ENCODE peak calls at places on chromosome 2, in ten cellular contexts. One of them, this sample, is unnamed.

GRCh38 chr2:119011162-119011909 is 69.3 kb downstream of the MARCO start:
- DNase-seq in omental fat pad: no peak
- DNase-seq in HuH-7: peak; percentile 73
- DNase-seq in left lobe of liver: peak; percentile 56
- DNase-seq in NCI-H774: peak; percentile 34
- DNase-seq in D341Med: peak; percentile 85
- DNase-seq in activated CD4-positive, alpha-beta T cell treated with anti-CD3 and anti-CD28 coated beads, Interleukin-2, amount 50 U/mL, for 1 hour: no peak
- DNase-seq in stimulated activated CD4-positive, alpha-beta T cell treated with anti-CD3 and anti-CD28 coated beads, Interleukin-12 subunit alpha, Interleukin-12 subunit beta, amount 100 ng/mL, for 4 hours: no peak
- DNase-seq in AG04450: no peak
- DNase-seq in KBM-7: peak; percentile 31
- DNase-seq in this sample: peak; percentile 80

GRCh38 chr2:236211281-236211680 is 43.1 kb upstream of the GBX2 start:
- DNase-seq in HuH-7: no peak
- DNase-seq in activated CD4-positive, alpha-beta T cell treated with anti-CD3 and anti-CD28 coated beads, Interleukin-2, amount 50 U/mL, for 1 hour: no peak
- DNase-seq in omental fat pad: no peak
- DNase-seq in D341Med: no peak
- DNase-seq in stimulated activated CD4-positive, alpha-beta T cell treated with anti-CD3 and anti-CD28 coated beads, Interleukin-12 subunit alpha, Interleukin-12 subunit beta, amount 100 ng/mL, for 4 hours: no peak
- DNase-seq in left lobe of liver: no peak
- DNase-seq in KBM-7: no peak
- DNase-seq in NCI-H774: no peak
- DNase-seq in AG04450: no peak
- DNase-seq in this sample: no peak

GRCh38 chr2:206381881-206382280 is 61.5 kb upstream of the ADAM23 start:
- DNase-seq in left lobe of liver: no peak
- DNase-seq in stimulated activated CD4-positive, alpha-beta T cell treated with anti-CD3 and anti-CD28 coated beads, Interleukin-12 subunit alpha, Interleukin-12 subunit beta, amount 100 ng/mL, for 4 hours: no peak
- DNase-seq in NCI-H774: no peak
- DNase-seq in HuH-7: no peak
- DNase-seq in KBM-7: no peak
- DNase-seq in D341Med: no peak
- DNase-seq in activated CD4-positive, alpha-beta T cell treated with anti-CD3 and anti-CD28 coated beads, Interleukin-2, amount 50 U/mL, for 1 hour: no peak
- DNase-seq in AG04450: no peak
- DNase-seq in omental fat pad: no peak
- DNase-seq in this sample: no peak

GRCh38 chr2:46487667-46488333 is 8.4 kb downstream of the TMEM247 start:
- DNase-seq in D341Med: no peak
- DNase-seq in NCI-H774: no peak
- DNase-seq in activated CD4-positive, alpha-beta T cell treated with anti-CD3 and anti-CD28 coated beads, Interleukin-2, amount 50 U/mL, for 1 hour: no peak
- DNase-seq in HuH-7: no peak
- DNase-seq in KBM-7: no peak
- DNase-seq in AG04450: peak; percentile 46
- DNase-seq in omental fat pad: no peak
- DNase-seq in stimulated activated CD4-positive, alpha-beta T cell treated with anti-CD3 and anti-CD28 coated beads, Interleukin-12 subunit alpha, Interleukin-12 subunit beta, amount 100 ng/mL, for 4 hours: no peak
- DNase-seq in left lobe of liver: no peak
- DNase-seq in this sample: no peak

GRCh38 chr2:95010126-95010525 is 15.4 kb upstream of the MAL start:
- DNase-seq in AG04450: no peak
- DNase-seq in HuH-7: no peak
- DNase-seq in KBM-7: no peak
- DNase-seq in stimulated activated CD4-positive, alpha-beta T cell treated with anti-CD3 and anti-CD28 coated beads, Interleukin-12 subunit alpha, Interleukin-12 subunit beta, amount 100 ng/mL, for 4 hours: no peak
- DNase-seq in NCI-H774: no peak
- DNase-seq in left lobe of liver: no peak
- DNase-seq in omental fat pad: no peak
- DNase-seq in D341Med: no peak
- DNase-seq in activated CD4-positive, alpha-beta T cell treated with anti-CD3 and anti-CD28 coated beads, Interleukin-2, amount 50 U/mL, for 1 hour: no peak
- DNase-seq in this sample: no peak

GRCh38 chr2:83967854-83968253 is 491.2 kb downstream of the SUCLG1 start:
- DNase-seq in KBM-7: no peak
- DNase-seq in AG04450: no peak
- DNase-seq in NCI-H774: no peak
- DNase-seq in HuH-7: peak; percentile 25
- DNase-seq in left lobe of liver: no peak
- DNase-seq in omental fat pad: no peak
- DNase-seq in activated CD4-positive, alpha-beta T cell treated with anti-CD3 and anti-CD28 coated beads, Interleukin-2, amount 50 U/mL, for 1 hour: no peak
- DNase-seq in D341Med: no peak
- DNase-seq in stimulated activated CD4-positive, alpha-beta T cell treated with anti-CD3 and anti-CD28 coated beads, Interleukin-12 subunit alpha, Interleukin-12 subunit beta, amount 100 ng/mL, for 4 hours: no peak
- DNase-seq in this sample: no peak

GRCh38 chr2:215215637-215216036 is 77.2 kb upstream of the ABCA12 start:
- DNase-seq in stimulated activated CD4-positive, alpha-beta T cell treated with anti-CD3 and anti-CD28 coated beads, Interleukin-12 subunit alpha, Interleukin-12 subunit beta, amount 100 ng/mL, for 4 hours: no peak
- DNase-seq in activated CD4-positive, alpha-beta T cell treated with anti-CD3 and anti-CD28 coated beads, Interleukin-2, amount 50 U/mL, for 1 hour: no peak
- DNase-seq in NCI-H774: no peak
- DNase-seq in HuH-7: no peak
- DNase-seq in omental fat pad: no peak
- DNase-seq in AG04450: no peak
- DNase-seq in left lobe of liver: no peak
- DNase-seq in KBM-7: no peak
- DNase-seq in D341Med: no peak
- DNase-seq in this sample: no peak

GRCh38 chr2:156110890-156111289 is 221.6 kb downstream of the NR4A2 start:
- DNase-seq in AG04450: no peak
- DNase-seq in HuH-7: peak; percentile 19
- DNase-seq in NCI-H774: no peak
- DNase-seq in D341Med: peak; percentile 10
- DNase-seq in KBM-7: peak; percentile 66
- DNase-seq in omental fat pad: no peak
- DNase-seq in left lobe of liver: no peak
- DNase-seq in activated CD4-positive, alpha-beta T cell treated with anti-CD3 and anti-CD28 coated beads, Interleukin-2, amount 50 U/mL, for 1 hour: no peak
- DNase-seq in stimulated activated CD4-positive, alpha-beta T cell treated with anti-CD3 and anti-CD28 coated beads, Interleukin-12 subunit alpha, Interleukin-12 subunit beta, amount 100 ng/mL, for 4 hours: no peak
- DNase-seq in this sample: peak; percentile 48

GRCh38 chr2:194166818-194167217 is 1490.2 kb upstream of the SLC39A10 start:
- DNase-seq in activated CD4-positive, alpha-beta T cell treated with anti-CD3 and anti-CD28 coated beads, Interleukin-2, amount 50 U/mL, for 1 hour: no peak
- DNase-seq in AG04450: no peak
- DNase-seq in stimulated activated CD4-positive, alpha-beta T cell treated with anti-CD3 and anti-CD28 coated beads, Interleukin-12 subunit alpha, Interleukin-12 subunit beta, amount 100 ng/mL, for 4 hours: no peak
- DNase-seq in HuH-7: peak; percentile 8
- DNase-seq in D341Med: peak; percentile 15
- DNase-seq in omental fat pad: no peak
- DNase-seq in KBM-7: peak; percentile 28
- DNase-seq in NCI-H774: no peak
- DNase-seq in left lobe of liver: no peak
- DNase-seq in this sample: no peak

GRCh38 chr2:180555391-180555965 is 424.9 kb upstream of the UBE2E3 start:
- DNase-seq in omental fat pad: no peak
- DNase-seq in NCI-H774: no peak
- DNase-seq in AG04450: no peak
- DNase-seq in stimulated activated CD4-positive, alpha-beta T cell treated with anti-CD3 and anti-CD28 coated beads, Interleukin-12 subunit alpha, Interleukin-12 subunit beta, amount 100 ng/mL, for 4 hours: no peak
- DNase-seq in left lobe of liver: no peak
- DNase-seq in D341Med: no peak
- DNase-seq in HuH-7: no peak
- DNase-seq in KBM-7: no peak
- DNase-seq in activated CD4-positive, alpha-beta T cell treated with anti-CD3 and anti-CD28 coated beads, Interleukin-2, amount 50 U/mL, for 1 hour: no peak
- DNase-seq in this sample: no peak

GRCh38 chr2:207184348-207184747 is 18.6 kb upstream of the KLF7 start:
- DNase-seq in stimulated activated CD4-positive, alpha-beta T cell treated with anti-CD3 and anti-CD28 coated beads, Interleukin-12 subunit alpha, Interleukin-12 subunit beta, amount 100 ng/mL, for 4 hours: no peak
- DNase-seq in activated CD4-positive, alpha-beta T cell treated with anti-CD3 and anti-CD28 coated beads, Interleukin-2, amount 50 U/mL, for 1 hour: no peak
- DNase-seq in KBM-7: no peak
- DNase-seq in NCI-H774: no peak
- DNase-seq in HuH-7: no peak
- DNase-seq in D341Med: no peak
- DNase-seq in omental fat pad: no peak
- DNase-seq in AG04450: no peak
- DNase-seq in left lobe of liver: no peak
- DNase-seq in this sample: no peak

GRCh38 chr2:73716518-73717250 is 20.5 kb downstream of the TPRKB start:
- DNase-seq in left lobe of liver: peak; percentile 43
- DNase-seq in stimulated activated CD4-positive, alpha-beta T cell treated with anti-CD3 and anti-CD28 coated beads, Interleukin-12 subunit alpha, Interleukin-12 subunit beta, amount 100 ng/mL, for 4 hours: no peak
- DNase-seq in omental fat pad: no peak
- DNase-seq in AG04450: peak; percentile 1
- DNase-seq in activated CD4-positive, alpha-beta T cell treated with anti-CD3 and anti-CD28 coated beads, Interleukin-2, amount 50 U/mL, for 1 hour: no peak
- DNase-seq in D341Med: no peak
- DNase-seq in HuH-7: no peak
- DNase-seq in KBM-7: no peak
- DNase-seq in NCI-H774: no peak
- DNase-seq in this sample: no peak

GRCh38 chr2:34401186-34401585 is 802.1 kb upstream of the FAM98A start:
- DNase-seq in KBM-7: no peak
- DNase-seq in HuH-7: no peak
- DNase-seq in omental fat pad: no peak
- DNase-seq in D341Med: no peak
- DNase-seq in NCI-H774: no peak
- DNase-seq in activated CD4-positive, alpha-beta T cell treated with anti-CD3 and anti-CD28 coated beads, Interleukin-2, amount 50 U/mL, for 1 hour: no peak
- DNase-seq in AG04450: no peak
- DNase-seq in left lobe of liver: no peak
- DNase-seq in stimulated activated CD4-positive, alpha-beta T cell treated with anti-CD3 and anti-CD28 coated beads, Interleukin-12 subunit alpha, Interleukin-12 subunit beta, amount 100 ng/mL, for 4 hours: no peak
- DNase-seq in this sample: no peak

GRCh38 chr2:8118940-8119781 is 562.7 kb upstream of the ID2 start:
- DNase-seq in HuH-7: peak; percentile 52
- DNase-seq in left lobe of liver: peak; percentile 63
- DNase-seq in omental fat pad: no peak
- DNase-seq in D341Med: no peak
- DNase-seq in KBM-7: no peak
- DNase-seq in NCI-H774: no peak
- DNase-seq in activated CD4-positive, alpha-beta T cell treated with anti-CD3 and anti-CD28 coated beads, Interleukin-2, amount 50 U/mL, for 1 hour: no peak
- DNase-seq in stimulated activated CD4-positive, alpha-beta T cell treated with anti-CD3 and anti-CD28 coated beads, Interleukin-12 subunit alpha, Interleukin-12 subunit beta, amount 100 ng/mL, for 4 hours: no peak
- DNase-seq in AG04450: no peak
- DNase-seq in this sample: no peak

GRCh38 chr2:210863283-210863682 is 306.9 kb downstream of the CPS1 start:
- DNase-seq in activated CD4-positive, alpha-beta T cell treated with anti-CD3 and anti-CD28 coated beads, Interleukin-2, amount 50 U/mL, for 1 hour: no peak
- DNase-seq in stimulated activated CD4-positive, alpha-beta T cell treated with anti-CD3 and anti-CD28 coated beads, Interleukin-12 subunit alpha, Interleukin-12 subunit beta, amount 100 ng/mL, for 4 hours: no peak
- DNase-seq in KBM-7: no peak
- DNase-seq in left lobe of liver: no peak
- DNase-seq in NCI-H774: no peak
- DNase-seq in AG04450: no peak
- DNase-seq in D341Med: no peak
- DNase-seq in omental fat pad: no peak
- DNase-seq in HuH-7: no peak
- DNase-seq in this sample: no peak

GRCh38 chr2:173851256-173851655 is 113.9 kb downstream of the SP3 start:
- DNase-seq in HuH-7: no peak
- DNase-seq in omental fat pad: no peak
- DNase-seq in NCI-H774: no peak
- DNase-seq in D341Med: no peak
- DNase-seq in activated CD4-positive, alpha-beta T cell treated with anti-CD3 and anti-CD28 coated beads, Interleukin-2, amount 50 U/mL, for 1 hour: no peak
- DNase-seq in AG04450: no peak
- DNase-seq in stimulated activated CD4-positive, alpha-beta T cell treated with anti-CD3 and anti-CD28 coated beads, Interleukin-12 subunit alpha, Interleukin-12 subunit beta, amount 100 ng/mL, for 4 hours: no peak
- DNase-seq in KBM-7: no peak
- DNase-seq in left lobe of liver: peak; percentile 91
- DNase-seq in this sample: no peak

GRCh38 chr2:239846789-239847676 is 178.1 kb downstream of the NDUFA10 start:
- DNase-seq in left lobe of liver: peak; percentile 12
- DNase-seq in NCI-H774: no peak
- DNase-seq in D341Med: no peak
- DNase-seq in AG04450: no peak
- DNase-seq in KBM-7: no peak
- DNase-seq in omental fat pad: no peak
- DNase-seq in HuH-7: no peak
- DNase-seq in activated CD4-positive, alpha-beta T cell treated with anti-CD3 and anti-CD28 coated beads, Interleukin-2, amount 50 U/mL, for 1 hour: no peak
- DNase-seq in stimulated activated CD4-positive, alpha-beta T cell treated with anti-CD3 and anti-CD28 coated beads, Interleukin-12 subunit alpha, Interleukin-12 subunit beta, amount 100 ng/mL, for 4 hours: no peak
- DNase-seq in this sample: no peak

GRCh38 chr2:40317047-40317446 is 134.8 kb downstream of the SLC8A1 start:
- DNase-seq in AG04450: no peak
- DNase-seq in omental fat pad: no peak
- DNase-seq in left lobe of liver: no peak
- DNase-seq in stimulated activated CD4-positive, alpha-beta T cell treated with anti-CD3 and anti-CD28 coated beads, Interleukin-12 subunit alpha, Interleukin-12 subunit beta, amount 100 ng/mL, for 4 hours: no peak
- DNase-seq in activated CD4-positive, alpha-beta T cell treated with anti-CD3 and anti-CD28 coated beads, Interleukin-2, amount 50 U/mL, for 1 hour: no peak
- DNase-seq in HuH-7: no peak
- DNase-seq in KBM-7: no peak
- DNase-seq in NCI-H774: no peak
- DNase-seq in D341Med: no peak
- DNase-seq in this sample: no peak

GRCh38 chr2:240465765-240466578 is 30.5 kb downstream of the GPC1 start:
- DNase-seq in NCI-H774: no peak
- DNase-seq in AG04450: no peak
- DNase-seq in left lobe of liver: peak; percentile 44
- DNase-seq in KBM-7: no peak
- DNase-seq in HuH-7: no peak
- DNase-seq in activated CD4-positive, alpha-beta T cell treated with anti-CD3 and anti-CD28 coated beads, Interleukin-2, amount 50 U/mL, for 1 hour: no peak
- DNase-seq in D341Med: peak; percentile 19
- DNase-seq in omental fat pad: peak; percentile 16
- DNase-seq in stimulated activated CD4-positive, alpha-beta T cell treated with anti-CD3 and anti-CD28 coated beads, Interleukin-12 subunit alpha, Interleukin-12 subunit beta, amount 100 ng/mL, for 4 hours: no peak
- DNase-seq in this sample: no peak

GRCh38 chr2:165572155-165572554 is 102.7 kb downstream of the CSRNP3 start:
- DNase-seq in omental fat pad: no peak
- DNase-seq in NCI-H774: peak; percentile 77
- DNase-seq in stimulated activated CD4-positive, alpha-beta T cell treated with anti-CD3 and anti-CD28 coated beads, Interleukin-12 subunit alpha, Interleukin-12 subunit beta, amount 100 ng/mL, for 4 hours: no peak
- DNase-seq in activated CD4-positive, alpha-beta T cell treated with anti-CD3 and anti-CD28 coated beads, Interleukin-2, amount 50 U/mL, for 1 hour: no peak
- DNase-seq in KBM-7: no peak
- DNase-seq in left lobe of liver: no peak
- DNase-seq in D341Med: no peak
- DNase-seq in AG04450: no peak
- DNase-seq in HuH-7: peak; percentile 18
- DNase-seq in this sample: no peak

GRCh38 chr2:63741884-63742583 is 99.7 kb upstream of the UGP2 start:
- DNase-seq in stimulated activated CD4-positive, alpha-beta T cell treated with anti-CD3 and anti-CD28 coated beads, Interleukin-12 subunit alpha, Interleukin-12 subunit beta, amount 100 ng/mL, for 4 hours: no peak
- DNase-seq in D341Med: no peak
- DNase-seq in NCI-H774: no peak
- DNase-seq in left lobe of liver: no peak
- DNase-seq in AG04450: no peak
- DNase-seq in activated CD4-positive, alpha-beta T cell treated with anti-CD3 and anti-CD28 coated beads, Interleukin-2, amount 50 U/mL, for 1 hour: no peak
- DNase-seq in HuH-7: no peak
- DNase-seq in omental fat pad: no peak
- DNase-seq in KBM-7: no peak
- DNase-seq in this sample: no peak

GRCh38 chr2:37683241-37683640 is 11.8 kb upstream of the CDC42EP3 start:
- DNase-seq in NCI-H774: no peak
- DNase-seq in D341Med: no peak
- DNase-seq in stimulated activated CD4-positive, alpha-beta T cell treated with anti-CD3 and anti-CD28 coated beads, Interleukin-12 subunit alpha, Interleukin-12 subunit beta, amount 100 ng/mL, for 4 hours: no peak
- DNase-seq in HuH-7: no peak
- DNase-seq in omental fat pad: no peak
- DNase-seq in activated CD4-positive, alpha-beta T cell treated with anti-CD3 and anti-CD28 coated beads, Interleukin-2, amount 50 U/mL, for 1 hour: no peak
- DNase-seq in left lobe of liver: no peak
- DNase-seq in KBM-7: no peak
- DNase-seq in AG04450: no peak
- DNase-seq in this sample: no peak

GRCh38 chr2:235935773-235936172 is 232.4 kb downstream of the GBX2 start:
- DNase-seq in stimulated activated CD4-positive, alpha-beta T cell treated with anti-CD3 and anti-CD28 coated beads, Interleukin-12 subunit alpha, Interleukin-12 subunit beta, amount 100 ng/mL, for 4 hours: no peak
- DNase-seq in D341Med: peak; percentile 15
- DNase-seq in HuH-7: no peak
- DNase-seq in KBM-7: no peak
- DNase-seq in left lobe of liver: peak; percentile 30
- DNase-seq in NCI-H774: no peak
- DNase-seq in activated CD4-positive, alpha-beta T cell treated with anti-CD3 and anti-CD28 coated beads, Interleukin-2, amount 50 U/mL, for 1 hour: no peak
- DNase-seq in AG04450: no peak
- DNase-seq in omental fat pad: no peak
- DNase-seq in this sample: no peak

GRCh38 chr2:10004401-10004800 is 38.9 kb upstream of the KLF11 start:
- DNase-seq in KBM-7: no peak
- DNase-seq in stimulated activated CD4-positive, alpha-beta T cell treated with anti-CD3 and anti-CD28 coated beads, Interleukin-12 subunit alpha, Interleukin-12 subunit beta, amount 100 ng/mL, for 4 hours: no peak
- DNase-seq in omental fat pad: no peak
- DNase-seq in AG04450: no peak
- DNase-seq in activated CD4-positive, alpha-beta T cell treated with anti-CD3 and anti-CD28 coated beads, Interleukin-2, amount 50 U/mL, for 1 hour: no peak
- DNase-seq in D341Med: no peak
- DNase-seq in NCI-H774: no peak
- DNase-seq in left lobe of liver: peak; percentile 4
- DNase-seq in HuH-7: no peak
- DNase-seq in this sample: no peak

GRCh38 chr2:214014551-214015230 is 396.2 kb upstream of the VWC2L start:
- DNase-seq in activated CD4-positive, alpha-beta T cell treated with anti-CD3 and anti-CD28 coated beads, Interleukin-2, amount 50 U/mL, for 1 hour: no peak
- DNase-seq in D341Med: no peak
- DNase-seq in NCI-H774: no peak
- DNase-seq in AG04450: no peak
- DNase-seq in KBM-7: no peak
- DNase-seq in HuH-7: no peak
- DNase-seq in omental fat pad: no peak
- DNase-seq in left lobe of liver: no peak
- DNase-seq in stimulated activated CD4-positive, alpha-beta T cell treated with anti-CD3 and anti-CD28 coated beads, Interleukin-12 subunit alpha, Interleukin-12 subunit beta, amount 100 ng/mL, for 4 hours: no peak
- DNase-seq in this sample: no peak

GRCh38 chr2:120338015-120338414 is 7.9 kb upstream of the INHBB start:
- DNase-seq in stimulated activated CD4-positive, alpha-beta T cell treated with anti-CD3 and anti-CD28 coated beads, Interleukin-12 subunit alpha, Interleukin-12 subunit beta, amount 100 ng/mL, for 4 hours: no peak
- DNase-seq in left lobe of liver: no peak
- DNase-seq in KBM-7: no peak
- DNase-seq in omental fat pad: no peak
- DNase-seq in HuH-7: no peak
- DNase-seq in activated CD4-positive, alpha-beta T cell treated with anti-CD3 and anti-CD28 coated beads, Interleukin-2, amount 50 U/mL, for 1 hour: no peak
- DNase-seq in AG04450: no peak
- DNase-seq in D341Med: no peak
- DNase-seq in NCI-H774: peak; percentile 8
- DNase-seq in this sample: no peak

GRCh38 chr2:113977660-113978523 is 88.0 kb downstream of the ACTR3 start:
- DNase-seq in NCI-H774: no peak
- DNase-seq in AG04450: peak; percentile 20
- DNase-seq in activated CD4-positive, alpha-beta T cell treated with anti-CD3 and anti-CD28 coated beads, Interleukin-2, amount 50 U/mL, for 1 hour: no peak
- DNase-seq in D341Med: no peak
- DNase-seq in HuH-7: peak; percentile 85
- DNase-seq in KBM-7: peak; percentile 46
- DNase-seq in left lobe of liver: no peak
- DNase-seq in stimulated activated CD4-positive, alpha-beta T cell treated with anti-CD3 and anti-CD28 coated beads, Interleukin-12 subunit alpha, Interleukin-12 subunit beta, amount 100 ng/mL, for 4 hours: no peak
- DNase-seq in omental fat pad: no peak
- DNase-seq in this sample: peak; percentile 88

GRCh38 chr2:72291059-72291458 is 143.4 kb upstream of the CYP26B1 start:
- DNase-seq in NCI-H774: no peak
- DNase-seq in activated CD4-positive, alpha-beta T cell treated with anti-CD3 and anti-CD28 coated beads, Interleukin-2, amount 50 U/mL, for 1 hour: no peak
- DNase-seq in stimulated activated CD4-positive, alpha-beta T cell treated with anti-CD3 and anti-CD28 coated beads, Interleukin-12 subunit alpha, Interleukin-12 subunit beta, amount 100 ng/mL, for 4 hours: no peak
- DNase-seq in left lobe of liver: no peak
- DNase-seq in KBM-7: no peak
- DNase-seq in D341Med: no peak
- DNase-seq in AG04450: no peak
- DNase-seq in omental fat pad: no peak
- DNase-seq in HuH-7: no peak
- DNase-seq in this sample: no peak